ENCODE peak calls at places on chromosome 15, in ten cellular contexts. T is mesothelial cell of epicardium; N is tibial artery; Q is RWPE2; Y is AG04449; C is cardiac muscle cell; O is nephron progenitor cell; G is CD4-positive, alpha-beta T cell; L is CD8-positive, alpha-beta T cell; Z is Calu3. M is an unnamed sample.

GRCh38 chr15:35141743-35142356 is 56.8 kb upstream of the NANOGP8 start:
- DNase-seq in C (peak), Y (peak), T (no peak), N (no peak), G (no peak), Z (no peak), Q (no peak), O (no peak), L (no peak), M (no peak)

GRCh38 chr15:75925440-75925839 is 21.8 kb downstream of the FBXO22 start:
- DNase-seq in C (no peak), L (no peak), Q (no peak), Y (no peak), O (no peak), G (no peak), N (no peak), T (no peak), Z (no peak), M (no peak)

GRCh38 chr15:35089556-35089955 is 4.5 kb upstream of the NANOGP8 start:
- DNase-seq in G (no peak), N (no peak), Z (no peak), O (no peak), T (no peak), Q (no peak), L (no peak), C (no peak), Y (no peak), M (no peak)

GRCh38 chr15:92845109-92845508 is 55.0 kb upstream of the CHD2 start:
- DNase-seq in Y (no peak), N (no peak), Q (no peak), L (no peak), T (no peak), O (no peak), Z (peak), C (peak), G (no peak), M (no peak)

GRCh38 chr15:74958320-74958907 is 1.8 kb upstream of the RPP25 start:
- DNase-seq in O (peak), Q (peak), Z (peak), G (no peak), L (no peak), T (no peak), N (peak), Y (no peak), C (peak), M (no peak)

GRCh38 chr15:23606226-23606625 is 40.8 kb downstream of the MKRN3 start:
- DNase-seq in G (no peak), Q (no peak), Z (no peak), L (no peak), C (no peak), T (no peak), Y (no peak), N (no peak), O (no peak), M (no peak)

GRCh38 chr15:73004462-73004861 is 47.8 kb upstream of the NEO1 start:
- DNase-seq in Y (no peak), C (no peak), Z (no peak), N (no peak), O (no peak), G (no peak), T (no peak), Q (no peak), L (no peak), M (no peak)

GRCh38 chr15:69762373-69763148 is 309.9 kb downstream of the RPLP1 start:
- DNase-seq in C (peak), O (no peak), Y (no peak), N (no peak), G (no peak), Q (no peak), T (no peak), L (no peak), Z (no peak), M (no peak)

GRCh38 chr15:32908135-32908801 is 190.5 kb downstream of the GREM1 start:
- DNase-seq in N (no peak), Y (no peak), Z (no peak), T (no peak), C (peak), O (peak), Q (no peak), L (no peak), G (no peak), M (no peak)

GRCh38 chr15:83155937-83156336 is 48.5 kb downstream of the TM6SF1 start:
- DNase-seq in T (no peak), Z (no peak), N (no peak), L (no peak), G (no peak), Y (no peak), O (no peak), C (no peak), Q (no peak), M (no peak)

GRCh38 chr15:39580630-39581500 is at the start of gene THBS1:
- DNase-seq in Z (peak), O (peak), Y (peak), L (peak), G (no peak), Q (peak), T (peak), N (peak), C (peak), M (peak)

GRCh38 chr15:72782993-72783562 is 480 bp downstream of the ADPGK start:
- DNase-seq in Z (no peak), O (no peak), L (peak), C (peak), T (no peak), N (no peak), Q (peak), Y (no peak), G (no peak), M (no peak)

GRCh38 chr15:80498652-80499051 is 94.5 kb downstream of the ARNT2 start:
- DNase-seq in Q (no peak), G (no peak), L (no peak), T (no peak), Z (no peak), O (no peak), N (no peak), C (no peak), Y (no peak), M (no peak)

GRCh38 chr15:80849308-80849707 is 70.1 kb downstream of the CEMIP start:
- DNase-seq in O (no peak), Z (peak), G (no peak), L (no peak), Y (peak), T (no peak), Q (peak), N (no peak), C (peak), M (no peak)

GRCh38 chr15:74182131-74182530 is 8.6 kb downstream of the ISLR start:
- DNase-seq in T (no peak), G (no peak), N (no peak), C (no peak), O (no peak), Q (peak), Z (no peak), Y (no peak), L (no peak), M (no peak)

GRCh38 chr15:79496838-79497237 is 64.7 kb downstream of the MINAR1 start:
- DNase-seq in Z (no peak), T (no peak), C (no peak), L (no peak), N (no peak), O (no peak), Q (no peak), G (no peak), Y (no peak), M (no peak)

GRCh38 chr15:74725241-74725774 is at the start of gene CYP1A1:
- DNase-seq in T (no peak), L (no peak), G (peak), Q (no peak), Y (no peak), O (peak), C (peak), N (no peak), Z (peak), M (no peak)

GRCh38 chr15:89679221-89679620 is at the start of gene PLIN1:
- DNase-seq in G (no peak), Q (no peak), T (no peak), L (no peak), O (no peak), Z (no peak), C (no peak), Y (no peak), N (no peak), M (no peak)

GRCh38 chr15:29099131-29099880 is 170.3 kb downstream of the NSMCE3 start:
- DNase-seq in L (peak), O (no peak), C (no peak), Z (no peak), Q (peak), N (no peak), G (no peak), T (no peak), Y (no peak), M (no peak)

GRCh38 chr15:92780816-92781215 is 119.3 kb upstream of the CHD2 start:
- DNase-seq in G (no peak), C (no peak), Q (no peak), T (no peak), Y (no peak), Z (no peak), O (no peak), L (no peak), N (no peak), M (no peak)

GRCh38 chr15:95247068-95247984 is 1016.0 kb downstream of the MCTP2 start:
- DNase-seq in G (no peak), Q (peak), Z (peak), N (no peak), L (no peak), T (no peak), Y (peak), O (no peak), C (peak), M (no peak)

GRCh38 chr15:85334241-85334640 is 46.2 kb upstream of the AKAP13 start:
- DNase-seq in G (no peak), C (no peak), T (no peak), L (no peak), Z (no peak), O (no peak), Q (no peak), N (no peak), Y (no peak), M (no peak)

GRCh38 chr15:85331666-85332261 is 48.6 kb upstream of the AKAP13 start:
- DNase-seq in Q (no peak), G (no peak), O (peak), L (no peak), N (no peak), T (no peak), Z (no peak), C (no peak), Y (no peak), M (no peak)

GRCh38 chr15:85333132-85333831 is 47.1 kb upstream of the AKAP13 start:
- DNase-seq in Z (no peak), Y (peak), G (no peak), C (peak), N (no peak), Q (no peak), O (no peak), L (no peak), T (no peak), M (no peak)

GRCh38 chr15:85329561-85330421 is 50.6 kb upstream of the AKAP13 start:
- DNase-seq in Z (no peak), N (no peak), L (no peak), Q (no peak), Y (no peak), O (no peak), T (no peak), G (no peak), C (peak), M (no peak)

DNA sequence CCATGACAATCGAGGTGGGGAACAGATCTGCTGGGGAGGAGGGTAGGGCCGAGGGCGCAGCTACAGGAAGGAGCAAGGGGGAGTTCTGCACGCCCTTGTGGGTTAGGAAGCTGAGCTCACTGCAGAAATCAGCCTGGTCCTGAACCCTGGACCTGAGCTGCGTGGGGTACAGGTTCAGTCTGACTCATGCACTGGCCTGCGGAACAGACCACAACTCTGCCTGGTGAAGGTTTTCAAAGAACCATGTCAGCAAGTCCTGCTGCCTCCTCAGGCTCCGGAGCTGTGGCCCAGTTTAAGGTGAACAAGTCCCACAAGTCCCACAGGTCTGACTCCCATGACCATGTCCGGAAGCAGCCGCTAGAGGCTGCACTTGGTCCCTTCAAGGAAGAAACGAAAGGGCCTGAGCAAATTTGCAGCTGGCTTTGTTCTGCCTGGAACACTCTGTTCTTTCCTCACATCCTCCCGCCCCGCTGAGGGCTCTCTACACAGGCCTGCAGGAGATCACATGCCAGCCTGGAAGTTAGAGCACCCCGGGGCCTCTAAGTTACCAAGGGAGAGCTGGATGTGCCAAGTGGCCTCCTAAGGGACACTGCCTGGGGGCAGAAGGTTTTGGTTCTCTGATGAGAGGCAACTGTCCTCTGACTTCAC is 49.3 kb upstream of the AKAP13 start:
- DNase-seq in Y (peak), T (peak), G (peak), O (peak), Q (peak), L (peak), N (peak), C (peak), Z (peak), M (peak)
- TF ChIP-seq CTCF in Y (peak), T (peak), G (peak), O (peak), Q (peak), L (peak), N (peak), C (peak), Z (peak), M (no peak)

GRCh38 chr15:49046113-49046883 is at the start of gene SECISBP2L:
- DNase-seq in L (peak), Z (peak), N (peak), C (peak), Y (peak), Q (peak), O (peak), T (peak), G (peak), M (peak)
- TF ChIP-seq CTCF in L (no peak), Z (no peak), N (no peak), C (peak), Y (peak), Q (peak), O (no peak), T (no peak), G (no peak), M (no peak)

GRCh38 chr15:63628123-63628822 is 31.1 kb downstream of the FBXL22 start:
- DNase-seq in Z (no peak), T (no peak), G (no peak), Y (no peak), N (no peak), O (no peak), L (no peak), Q (no peak), C (peak), M (no peak)
- TF ChIP-seq CTCF in Z (no peak), T (no peak), G (no peak), Y (no peak), N (no peak), O (no peak), L (no peak), Q (no peak), C (no peak), M (no peak)

DNA sequence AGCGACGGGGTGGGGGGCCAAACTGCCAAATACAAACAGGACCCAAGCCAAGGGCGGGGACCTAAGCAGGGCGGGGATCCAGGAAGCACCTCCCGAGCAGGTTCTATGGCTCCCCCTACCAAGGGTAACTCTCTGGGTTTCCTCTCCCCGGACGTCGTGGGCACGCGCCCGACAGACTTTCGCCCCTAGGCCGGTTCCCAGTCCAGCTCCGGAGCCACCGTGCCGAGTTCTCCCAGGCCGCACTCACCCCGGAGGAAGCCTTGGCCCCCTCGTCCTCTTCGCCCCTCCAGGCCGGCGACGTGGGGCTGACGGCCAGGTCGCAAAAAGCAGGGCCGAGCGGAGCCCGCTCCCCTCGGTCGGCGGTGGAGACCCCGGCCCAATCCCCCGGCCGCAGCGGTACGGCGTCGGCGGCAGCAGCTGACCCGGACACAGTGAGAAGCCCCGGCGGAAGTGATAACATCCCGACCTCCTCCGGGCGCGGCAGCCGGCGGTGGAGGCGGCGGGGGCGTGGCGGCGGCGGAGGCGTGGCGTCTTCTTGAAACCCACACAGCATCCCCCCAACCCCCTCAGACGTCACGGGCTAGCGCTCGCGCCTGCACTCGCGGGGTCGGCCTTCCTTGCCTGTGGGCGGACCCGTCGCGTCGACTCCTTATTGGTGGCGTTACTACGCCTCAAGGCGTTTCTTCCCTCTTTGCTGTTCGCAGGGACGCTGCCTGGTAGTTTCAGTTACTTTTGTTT is at the start of gene BNIP2:
- DNase-seq in C (peak), Y (peak), L (peak), Z (peak), O (peak), Q (peak), G (peak), N (peak), T (peak), M (peak)
- TF ChIP-seq CTCF in C (peak), Y (no peak), L (no peak), Z (no peak), O (no peak), Q (no peak), G (no peak), N (no peak), T (no peak), M (no peak)

DNA sequence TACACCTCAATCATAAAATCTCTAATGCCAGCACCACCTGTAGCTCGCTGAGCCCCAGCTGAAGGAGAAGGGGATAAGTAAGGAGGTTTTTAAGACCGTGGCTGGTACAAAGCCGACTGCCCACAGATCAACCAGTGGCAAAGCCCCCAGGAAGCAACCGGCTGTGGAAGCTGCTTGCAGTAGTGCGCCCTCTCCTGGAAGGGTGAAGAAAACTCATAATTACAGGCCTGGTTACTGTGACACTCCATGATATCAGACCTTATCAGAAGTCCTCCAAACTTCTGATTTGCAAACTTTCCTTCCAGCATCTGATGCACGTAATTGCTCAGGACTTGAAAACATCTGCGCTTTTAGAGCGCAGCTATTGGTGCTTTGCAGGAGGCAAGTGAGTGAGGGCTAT is 63.1 kb upstream of the MCTP2 start:
- DNase-seq in T (no peak), Z (peak), G (no peak), N (no peak), L (no peak), Y (no peak), O (no peak), C (no peak), Q (no peak), M (no peak)
- TF ChIP-seq CTCF in T (peak), Z (peak), G (no peak), N (no peak), L (no peak), Y (no peak), O (no peak), C (no peak), Q (peak), M (no peak)

GRCh38 chr15:78418681-78419080 is 19.3 kb upstream of the IREB2 start:
- DNase-seq in Q (peak), L (no peak), Y (no peak), Z (no peak), G (no peak), O (no peak), N (no peak), T (no peak), C (no peak), M (no peak)

GRCh38 chr15:78418239-78418638 is 19.8 kb upstream of the IREB2 start:
- DNase-seq in C (no peak), Q (peak), L (no peak), O (no peak), Y (no peak), Z (no peak), T (no peak), N (no peak), G (no peak), M (no peak)

GRCh38 chr15:78419331-78419730 is 18.7 kb upstream of the IREB2 start:
- DNase-seq in Y (no peak), N (no peak), Q (peak), C (no peak), G (no peak), Z (peak), T (no peak), L (no peak), O (no peak), M (no peak)

GRCh38 chr15:78414608-78415250 is 23.3 kb upstream of the IREB2 start:
- DNase-seq in N (no peak), T (no peak), C (no peak), G (no peak), L (no peak), O (no peak), Y (no peak), Q (no peak), Z (no peak), M (no peak)

GRCh38 chr15:78415284-78415683 is 22.7 kb upstream of the IREB2 start:
- DNase-seq in T (no peak), N (no peak), O (no peak), L (no peak), G (no peak), C (peak), Y (no peak), Z (peak), Q (no peak), M (no peak)
- TF ChIP-seq CTCF in T (peak), N (no peak), O (peak), L (no peak), G (no peak), C (peak), Y (peak), Z (peak), Q (peak), M (no peak)

GRCh38 chr15:91022832-91023129 is 387 bp upstream of the VPS33B start:
- DNase-seq in C (no peak), L (no peak), Z (no peak), G (no peak), Y (no peak), Q (no peak), N (no peak), O (no peak), T (no peak), M (no peak)
- TF ChIP-seq CTCF in C (no peak), L (no peak), Z (no peak), G (no peak), Y (no peak), Q (no peak), N (no peak), O (no peak), T (no peak), M (no peak)

GRCh38 chr15:100858294-100858693 is 21.3 kb upstream of the ALDH1A3 start:
- DNase-seq in G (no peak), O (no peak), T (no peak), C (no peak), N (no peak), Z (no peak), L (no peak), Y (no peak), Q (peak), M (no peak)
- TF ChIP-seq CTCF in G (no peak), O (no peak), T (no peak), C (no peak), N (no peak), Z (no peak), L (no peak), Y (no peak), Q (no peak), M (no peak)